ENCODE peak calls at places on chromosomes 7 and 10, in seven cellular contexts. P is BJ, O is body of pancreas, L is AG04450, Q is mucosa of descending colon, Z is PC-3, G is RWPE1. F is an unnamed sample.

GRCh38 chr10:114874827-114875541 is 53.4 kb downstream of the FHIP2A start:
- DNase-seq in P (no peak), O (no peak), L (no peak), Q (no peak), Z (no peak), G (no peak), F (no peak)

GRCh38 chr10:31322647-31323046 is 3.6 kb downstream of the ZEB1 start:
- DNase-seq in P (no peak), O (no peak), L (no peak), Q (no peak), Z (no peak), G (no peak), F (no peak)

GRCh38 chr10:72053690-72054089 is 34.7 kb downstream of the SPOCK2 start:
- DNase-seq in P (no peak), O (no peak), L (no peak), Q (no peak), Z (no peak), G (no peak), F (no peak)

GRCh38 chr10:47397256-47397655 is 13.2 kb upstream of the ZNF488 start:
- DNase-seq in P (no peak), O (no peak), L (no peak), Q (no peak), Z (no peak), G (no peak), F (no peak)

GRCh38 chr10:29946953-29947700 is 112.3 kb downstream of the JCAD start:
- DNase-seq in P (peak), O (peak), L (peak), Q (no peak), Z (peak), G (peak), F (peak)

GRCh38 chr7:140209866-140210609 is 33.3 kb upstream of the KDM7A start:
- DNase-seq in P (no peak), O (peak), L (no peak), Q (peak), Z (no peak), G (no peak), F (no peak)

GRCh38 chr7:70238171-70238575 is 639.9 kb downstream of the AUTS2 start:
- DNase-seq in P (no peak), O (no peak), L (no peak), Q (no peak), Z (no peak), G (no peak), F (no peak)

GRCh38 chr7:102823715-102824114 is 74.9 kb downstream of the FAM185A start:
- DNase-seq in P (no peak), O (no peak), L (no peak), Q (no peak), Z (no peak), G (no peak), F (no peak)

GRCh38 chr7:48938539-48938938 is 14.2 kb downstream of the CDC14C start:
- DNase-seq in P (no peak), O (peak), L (no peak), Q (no peak), Z (peak), G (peak), F (no peak)

GRCh38 chr10:86757110-86757790 is 831 bp downstream of the BMPR1A start:
- DNase-seq in P (no peak), O (peak), L (no peak), Q (peak), Z (peak), G (peak), F (peak)
- TF ChIP-seq CTCF in P (peak), O (peak), L (peak), Q (no peak), Z (no peak), G (peak), F (peak)

GRCh38 chr10:90779573-90779972 is 78.3 kb downstream of the HTR7 start:
- DNase-seq in P (no peak), O (no peak), L (no peak), Q (no peak), Z (peak), G (peak), F (no peak)
- TF ChIP-seq CTCF in P (peak), O (peak), L (peak), Q (no peak), Z (peak), G (no peak), F (peak)

DNA sequence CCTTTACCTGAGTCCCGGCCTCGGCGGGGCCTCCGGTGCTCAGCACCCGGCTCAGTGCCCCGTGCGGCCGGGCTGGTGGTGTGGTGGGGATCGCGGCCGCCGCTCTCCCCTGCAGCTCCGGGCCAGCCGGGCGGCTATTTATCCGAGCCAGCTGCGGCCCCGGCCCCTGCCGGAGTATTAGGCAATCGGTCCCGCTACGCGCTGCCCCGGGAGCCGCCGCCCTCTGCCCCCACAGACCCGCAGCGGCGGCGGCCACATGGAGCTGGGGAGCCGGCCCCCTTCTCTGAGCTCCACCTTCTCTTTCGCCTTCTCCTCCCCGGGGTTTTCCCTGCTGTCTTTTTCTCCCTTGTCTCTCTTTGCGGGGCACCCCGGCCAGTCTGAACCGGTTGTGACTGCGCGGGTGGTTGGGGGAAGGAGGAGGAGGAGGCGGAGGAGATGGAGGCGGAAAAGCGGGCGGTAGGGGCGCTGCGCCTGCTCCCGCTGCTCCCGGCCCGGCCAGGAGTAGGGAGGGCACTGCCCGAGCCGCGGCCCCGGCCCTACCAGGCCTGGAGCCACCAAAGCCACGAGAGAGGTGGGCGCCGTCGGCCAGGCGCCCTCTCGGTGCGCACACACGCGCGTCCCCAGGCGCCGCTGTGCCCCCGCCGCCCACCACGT is at the start of gene SLC16A9:
- DNase-seq in P (no peak), O (peak), L (no peak), Q (peak), Z (peak), G (peak), F (peak)
- TF ChIP-seq CTCF in P (peak), O (peak), L (peak), Q (no peak), Z (peak), G (peak), F (peak)

DNA sequence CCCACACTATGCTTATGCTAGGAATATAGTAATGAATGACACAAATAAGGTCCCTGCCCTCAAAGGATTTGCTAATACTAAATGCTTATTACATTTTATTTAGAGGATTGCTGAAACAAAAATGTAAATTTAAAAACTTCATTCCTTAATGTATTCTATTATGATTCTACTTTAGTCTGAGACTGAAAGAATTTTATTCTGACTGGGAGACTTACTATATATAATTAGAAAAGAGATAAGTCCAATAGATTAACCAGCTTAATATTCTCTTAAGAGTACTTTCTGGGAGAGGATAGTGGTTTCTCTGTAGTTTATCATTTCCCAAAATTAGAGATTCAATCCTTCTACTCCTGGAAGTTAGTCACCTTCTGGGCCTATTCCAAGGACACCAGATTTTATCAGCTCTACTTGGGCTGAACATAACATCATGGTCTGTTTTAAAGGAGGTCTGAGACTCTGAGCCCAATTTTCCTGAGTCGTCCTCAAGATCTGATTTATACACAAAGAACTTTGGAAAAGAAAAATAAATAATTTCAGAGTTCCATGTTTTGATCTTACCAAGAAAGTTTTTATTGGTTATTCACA is 41.1 kb downstream of the ASZ1 start:
- DNase-seq in P (no peak), O (no peak), L (no peak), Q (no peak), Z (peak), G (no peak), F (no peak)
- TF ChIP-seq CTCF in P (no peak), O (no peak), L (no peak), Q (no peak), Z (no peak), G (peak), F (peak)

F was measured in osteocyte.